ENCODE peak calls at places on chromosome 9, in five cellular contexts. Z is AG04450, T is IMR-90, O is HFF-Myc, L is CD14-positive monocyte. X is an unnamed sample.

GRCh38 chr9:114995681-114996221 is 65.4 kb upstream of the TNFSF8 start:
- DNase-seq in T (no peak), L (peak), Z (no peak), O (no peak), X (no peak)

GRCh38 chr9:6055213-6055612 is 39.8 kb upstream of the RANBP6 start:
- DNase-seq in L (peak), T (peak), Z (peak), O (peak), X (peak)

GRCh38 chr9:113463418-113464285 is at the start of gene RGS3:
- DNase-seq in T (no peak), Z (no peak), L (no peak), O (no peak), X (no peak)

GRCh38 chr9:5899292-5899691 is 8.6 kb downstream of the MLANA start:
- DNase-seq in O (no peak), T (no peak), Z (no peak), L (no peak), X (no peak)

GRCh38 chr9:69308217-69308931 is 16.6 kb upstream of the ENTREP1 start:
- DNase-seq in T (no peak), Z (no peak), L (no peak), O (no peak), X (no peak)

GRCh38 chr9:109579191-109579948 is 81.3 kb upstream of the PTPN3 start:
- DNase-seq in T (peak), Z (no peak), L (no peak), O (no peak), X (no peak)

GRCh38 chr9:127158995-127159801 is 36.8 kb upstream of the ANGPTL2 start:
- DNase-seq in T (peak), L (no peak), O (peak), Z (peak), X (peak)

GRCh38 chr9:121225240-121225639 is 23.6 kb upstream of the RAB14 start:
- DNase-seq in L (no peak), Z (no peak), T (no peak), O (no peak), X (no peak)

GRCh38 chr9:87065981-87066380 is 118.7 kb upstream of the GAS1 start:
- DNase-seq in O (no peak), T (no peak), Z (no peak), L (no peak), X (no peak)

GRCh38 chr9:83198336-83198735 is 135.4 kb upstream of the RASEF start:
- DNase-seq in T (no peak), Z (no peak), O (no peak), L (no peak), X (no peak)

GRCh38 chr9:93662016-93662638 is 85.7 kb downstream of the PHF2 start:
- DNase-seq in L (no peak), T (no peak), O (no peak), Z (no peak), X (no peak)

GRCh38 chr9:129436751-129437625 is 183.9 kb downstream of the C9orf50 start:
- DNase-seq in L (no peak), Z (no peak), O (no peak), T (peak), X (no peak)

X was measured in HS-27A.